ENCODE peak calls at places on chromosomes 13 and 19, in four cellular contexts. T, N, I and L are unnamed samples.
A peak's percentile ranks its signal among the peaks of the same experiment; 100 is the strongest.

GRCh38 chr19:7211191-7211988 is 82.8 kb downstream of the INSR start:
- DNase-seq in T (peak; percentile 64), N (no peak), I (no peak), L (no peak)

GRCh38 chr19:18865973-18866799 is 29.8 kb downstream of the CERS1 start:
- DNase-seq in T (peak; percentile 44), N (peak; percentile 100), I (peak; percentile 78), L (peak; percentile 86)

GRCh38 chr19:40298026-40298425 is 12.9 kb upstream of the AKT2 start:
- DNase-seq in T (no peak), N (no peak), I (no peak), L (no peak)

GRCh38 chr13:48505597-48506091 is 27.2 kb downstream of the RCBTB2 start:
- DNase-seq in T (no peak), N (no peak), I (peak; percentile 80), L (peak; percentile 90)

GRCh38 chr13:66405908-66406802 is 824.0 kb downstream of the PCDH9 start:
- DNase-seq in T (no peak), N (peak; percentile 30), I (no peak), L (peak; percentile 59)

GRCh38 chr19:8460516-8461298 is 15.9 kb downstream of the HNRNPM start:
- DNase-seq in T (no peak), N (no peak), I (peak; percentile 28), L (peak; percentile 18)

GRCh38 chr13:113786262-113786841 is 27.3 kb downstream of the TMEM255B start:
- DNase-seq in T (no peak), N (peak; percentile 94), I (peak; percentile 5), L (no peak)

GRCh38 chr13:67223024-67223423 is 7.1 kb downstream of the PCDH9 start:
- DNase-seq in T (no peak), N (no peak), I (no peak), L (peak; percentile 53)

GRCh38 chr19:867855-868457 is 8.5 kb downstream of the CFD start:
- DNase-seq in T (no peak), N (no peak), I (no peak), L (no peak)

GRCh38 chr19:53394522-53394973 is 401 bp upstream of the ZNF765 start:
- DNase-seq in T (peak; percentile 58), N (peak; percentile 81), I (peak; percentile 57), L (peak; percentile 61)

GRCh38 chr19:32945260-32945659 is 26.5 kb downstream of the CEP89 start:
- DNase-seq in T (no peak), N (no peak), I (no peak), L (no peak)

GRCh38 chr19:40598918-40599307 is 2.3 kb upstream of the LTBP4 start:
- DNase-seq in T (no peak), N (peak; percentile 36), I (no peak), L (no peak)

GRCh38 chr19:35220315-35220921 is 8.1 kb downstream of the FAM187B start:
- DNase-seq in T (no peak), N (no peak), I (peak; percentile 17), L (no peak)

GRCh38 chr13:29935309-29935981 is 85.0 kb upstream of the UBL3 start:
- DNase-seq in T (no peak), N (no peak), I (peak; percentile 88), L (no peak)

GRCh38 chr13:93562676-93563075 is 336.1 kb downstream of the GPC6 start:
- DNase-seq in T (no peak), N (no peak), I (no peak), L (no peak)

GRCh38 chr13:39490136-39490535 is 112.9 kb downstream of the LHFPL6 start:
- DNase-seq in T (no peak), N (no peak), I (no peak), L (no peak)

GRCh38 chr19:53192771-53193533 is at the start of gene ZNF665:
- DNase-seq in T (peak; percentile 91), N (peak; percentile 96), I (peak; percentile 95), L (peak; percentile 68)

GRCh38 chr13:56924401-56924800 is 216.3 kb upstream of the PRR20A start:
- DNase-seq in T (no peak), N (no peak), I (no peak), L (no peak)

GRCh38 chr19:12733369-12733896 is 1.1 kb downstream of the TRIR start:
- DNase-seq in T (no peak), N (peak; percentile 98), I (no peak), L (peak; percentile 65)

GRCh38 chr19:32287811-32288227 is 57.6 kb upstream of the ZNF507 start:
- DNase-seq in T (peak; percentile 62), N (peak; percentile 78), I (peak; percentile 85), L (peak; percentile 33)

GRCh38 chr13:101415358-101416174 is 742 bp downstream of the NALCN start:
- DNase-seq in T (no peak), N (peak; percentile 52), I (no peak), L (no peak)

GRCh38 chr19:391726-392374 is 17.1 kb downstream of the C2CD4C start:
- DNase-seq in T (no peak), N (peak; percentile 31), I (no peak), L (no peak)

DNA sequence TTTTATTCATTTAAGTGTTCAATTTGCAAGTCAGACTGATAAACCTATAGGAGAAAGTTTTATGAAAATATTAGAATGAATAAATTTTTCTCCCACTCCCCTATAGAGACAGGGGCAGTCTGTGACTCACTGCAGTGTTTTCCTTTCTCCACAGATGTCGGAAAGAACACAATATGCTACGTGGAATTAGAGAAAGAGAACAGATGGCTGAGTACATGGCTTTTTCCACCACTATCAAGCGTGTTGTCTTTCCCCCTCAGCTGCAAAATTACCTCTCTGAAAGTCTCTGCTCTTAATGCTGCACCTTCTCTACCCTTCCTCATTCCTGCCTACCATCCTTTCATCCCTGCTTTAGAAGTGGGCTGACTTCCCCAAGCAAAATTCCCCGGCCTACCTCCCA is 30.1 kb downstream of the FLT1 start:
- DNase-seq in T (no peak), N (no peak), I (no peak), L (no peak)
- H3K4me1 ChIP-seq in T (no peaks in the 10 kb centered on the region), N (no peaks in the 10 kb centered on the region), I (no peaks in the 10 kb centered on the region), L (no peaks in the 10 kb centered on the region)

GRCh38 chr13:41523396-41523795 is 66.0 kb downstream of the RGCC start:
- DNase-seq in T (no peak), N (no peak), I (no peak), L (no peak)
- H3K4me1 ChIP-seq in T (no peaks in the 10 kb centered on the region), N (peaks cover 11% of the 10 kb centered on the region), I (no peaks in the 10 kb centered on the region), L (no peaks in the 10 kb centered on the region)

GRCh38 chr19:50850738-50851137 is 4.0 kb upstream of the KLK3 start:
- DNase-seq in T (no peak), N (no peak), I (no peak), L (no peak)

GRCh38 chr19:50851620-50852019 is 3.1 kb upstream of the KLK3 start:
- DNase-seq in T (no peak), N (no peak), I (no peak), L (no peak)

GRCh38 chr19:50858896-50859295 is 4.2 kb downstream of the KLK3 start:
- DNase-seq in T (no peak), N (no peak), I (peak; percentile 58), L (no peak)

GRCh38 chr19:50857366-50857765 is 2.7 kb downstream of the KLK3 start:
- DNase-seq in T (no peak), N (no peak), I (no peak), L (no peak)

GRCh38 chr19:50854636-50855410 is at the start of gene KLK3:
- DNase-seq in T (no peak), N (peak; percentile 17), I (no peak), L (no peak)
- H3K4me1 ChIP-seq in T (no peaks in the 10 kb centered on the region), N (no peaks in the 10 kb centered on the region), I (no peaks in the 10 kb centered on the region), L (no peaks in the 10 kb centered on the region)

DNA sequence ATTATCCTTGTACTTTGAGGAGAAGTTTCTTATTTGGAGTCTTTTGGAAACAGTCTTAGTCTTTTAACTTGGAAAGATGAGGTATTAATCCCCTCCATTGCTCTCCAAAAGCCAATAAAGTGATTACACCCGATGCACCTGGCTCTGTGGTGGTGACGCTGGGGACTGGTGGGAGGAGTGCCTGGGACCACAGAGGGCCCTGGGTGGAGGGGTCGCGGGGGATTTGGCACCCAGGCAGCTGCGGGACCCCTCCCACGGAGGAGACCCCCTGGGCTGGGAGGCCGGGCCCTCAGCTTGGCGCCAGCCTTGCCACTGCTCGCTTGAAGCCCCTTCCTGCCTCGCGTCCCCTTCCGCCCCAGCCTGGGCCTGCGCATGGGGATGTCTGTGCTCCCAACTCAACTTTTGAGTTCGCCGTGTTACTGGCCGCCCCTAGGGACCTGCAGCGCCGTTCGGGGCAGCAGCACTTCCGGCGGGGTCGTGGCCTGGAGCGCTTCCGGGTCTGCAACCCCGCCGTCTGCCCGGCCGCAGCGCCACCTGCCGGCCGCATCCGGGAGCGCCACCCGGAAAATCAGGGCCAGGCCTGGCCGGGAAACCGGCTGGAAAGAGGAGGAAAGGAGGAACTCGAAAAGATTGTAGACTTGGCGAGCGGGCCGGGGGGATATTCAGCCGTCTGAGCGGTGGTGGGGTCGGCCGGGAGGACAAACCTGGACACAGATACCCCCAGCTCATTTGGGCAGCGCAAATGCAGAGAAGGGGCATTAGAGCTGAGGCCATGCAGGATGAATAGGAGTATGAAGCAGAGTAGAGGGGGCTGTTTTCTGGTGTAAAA is 8.4 kb downstream of the PEAK3 start:
- DNase-seq in T (peak; percentile 53), N (peak; percentile 99), I (peak; percentile 92), L (peak; percentile 82)
- H3K4me1 ChIP-seq in T (peaks cover 15% of the 10 kb centered on the region), N (peaks cover 21% of the 10 kb centered on the region), I (peaks cover 57% of the 10 kb centered on the region), L (peaks cover 37% of the 10 kb centered on the region)

DNA sequence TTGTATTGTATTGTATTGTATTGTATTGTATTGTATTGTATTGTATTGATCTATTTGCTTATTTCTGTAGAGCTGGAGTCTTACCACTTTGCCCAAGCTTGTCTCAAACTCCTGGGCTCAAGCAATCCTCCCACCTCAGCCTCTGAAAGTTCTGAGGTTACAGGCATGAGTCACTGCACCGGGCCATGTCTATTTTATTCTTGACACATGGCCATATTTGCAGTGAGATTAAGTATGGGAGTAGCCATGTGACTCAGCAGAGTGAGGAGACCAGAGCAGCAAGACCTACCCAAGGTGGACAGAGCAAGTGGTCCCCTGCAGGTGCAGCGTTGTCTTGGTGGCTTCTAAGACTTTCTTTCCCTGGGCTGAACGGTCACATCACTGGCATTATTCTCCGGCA is 49.1 kb upstream of the UBAC2 start:
- DNase-seq in T (no peak), N (no peak), I (no peak), L (peak; percentile 41)
- H3K4me1 ChIP-seq in T (no peaks in the 10 kb centered on the region), N (peaks cover 28% of the 10 kb centered on the region), I (no peaks in the 10 kb centered on the region), L (peaks cover 18% of the 10 kb centered on the region)

GRCh38 chr13:40615619-40616018 is 50.8 kb downstream of the FOXO1 start:
- DNase-seq in T (no peak), N (no peak), I (no peak), L (no peak)
- H3K4me1 ChIP-seq in T (peaks cover 6% of the 10 kb centered on the region), N (no peaks in the 10 kb centered on the region), I (peaks cover 23% of the 10 kb centered on the region), L (peaks cover 58% of the 10 kb centered on the region)

DNA sequence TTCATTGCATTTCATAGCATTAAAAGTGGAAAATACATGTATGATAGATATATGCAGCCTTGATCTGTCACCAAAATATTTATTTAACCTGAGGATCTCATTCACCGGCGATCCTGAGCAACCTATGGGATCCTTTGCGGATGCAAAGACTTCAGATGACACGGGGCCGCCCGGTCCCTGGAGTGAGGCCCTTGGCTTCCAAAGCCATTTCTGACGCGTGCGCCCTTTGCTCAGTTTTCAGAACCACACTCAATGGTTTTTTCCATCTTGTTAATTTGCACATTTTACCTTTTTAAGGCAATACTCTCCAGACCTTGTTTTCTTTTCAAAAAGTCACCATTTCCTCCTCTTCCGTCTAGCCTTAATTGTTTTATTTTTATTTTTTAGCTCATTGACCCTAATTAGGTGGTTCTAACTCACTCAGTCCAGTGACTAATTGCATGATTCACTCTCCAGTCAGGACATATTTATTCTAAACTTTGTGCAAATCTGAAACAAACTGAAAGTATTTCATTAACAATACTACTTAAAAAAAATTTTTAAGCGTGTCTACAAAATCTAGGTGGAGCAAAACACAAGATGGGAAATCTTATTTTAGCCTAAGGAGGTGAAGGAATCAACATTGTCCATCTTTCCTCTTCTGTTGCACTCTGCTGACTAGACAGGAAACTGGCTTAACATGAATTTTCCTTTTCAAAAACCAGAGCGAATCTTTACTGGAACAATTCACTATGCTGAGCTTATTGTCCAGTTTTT is 47.9 kb downstream of the COL4A1 start:
- DNase-seq in T (no peak), N (no peak), I (no peak), L (peak; percentile 47)
- H3K4me1 ChIP-seq in T (peaks cover 16% of the 10 kb centered on the region), N (peaks cover 14% of the 10 kb centered on the region), I (peaks cover 41% of the 10 kb centered on the region), L (peaks cover 40% of the 10 kb centered on the region)

GRCh38 chr19:11054628-11055027 is 34.6 kb upstream of the LDLR start:
- DNase-seq in T (no peak), N (peak; percentile 62), I (no peak), L (no peak)
- H3K4me1 ChIP-seq in T (no peaks in the 10 kb centered on the region), N (no peaks in the 10 kb centered on the region), I (no peaks in the 10 kb centered on the region), L (peaks cover 11% of the 10 kb centered on the region)